ENCODE peak calls at places on chromosome 16, in eight cellular contexts. E is fibroblast of the aortic adventitia, X is fibroblast of pulmonary artery, R is foreskin fibroblast, M is esophagus squamous epithelium, T is A549, H is GM12865, Z is upper lobe of left lung. N is an unnamed sample.

GRCh38 chr16:71966932-71967331 is 33.3 kb downstream of the PKD1L3 start:
- DNase-seq in M (no peak), E (peak; percentile 10), R (no peak), X (no peak), Z (no peak), T (no peak), H (no peak), N (no peak)

GRCh38 chr16:53097190-53097589 is 42.4 kb downstream of the CHD9 start:
- DNase-seq in Z (no peak), E (no peak), X (no peak), H (no peak), M (no peak), R (no peak), T (no peak), N (no peak)

GRCh38 chr16:64304376-64304775 is 817.5 kb downstream of the CDH11 start:
- DNase-seq in H (no peak), T (no peak), M (no peak), Z (no peak), R (no peak), E (no peak), X (no peak), N (no peak)

GRCh38 chr16:30183961-30184429 is 593 bp downstream of the CORO1A start:
- DNase-seq in Z (peak; percentile 55), M (no peak), E (no peak), T (no peak), R (no peak), H (peak; percentile 94), X (no peak), N (no peak)

GRCh38 chr16:78098087-78098486 is 1.4 kb upstream of the WWOX start:
- DNase-seq in H (no peak), M (no peak), T (no peak), E (no peak), Z (no peak), X (no peak), R (no peak), N (peak; percentile 55)

GRCh38 chr16:20323591-20324117 is 3.7 kb downstream of the GP2 start:
- DNase-seq in H (no peak), Z (no peak), T (no peak), M (no peak), E (no peak), X (no peak), R (no peak), N (no peak)

GRCh38 chr16:82748026-82748425 is 121.3 kb downstream of the CDH13 start:
- DNase-seq in M (no peak), H (no peak), T (no peak), Z (no peak), R (peak; percentile 58), E (peak; percentile 92), X (peak; percentile 91), N (no peak)

GRCh38 chr16:54568897-54569807 is 282.6 kb upstream of the IRX3 start:
- DNase-seq in X (no peak), E (no peak), M (no peak), R (no peak), Z (no peak), T (no peak), H (no peak), N (no peak)

GRCh38 chr16:80058236-80058635 is 457.7 kb upstream of the MAF start:
- DNase-seq in E (peak; percentile 2), X (peak; percentile 0), Z (no peak), M (no peak), R (no peak), T (no peak), H (no peak), N (peak; percentile 42)

GRCh38 chr16:81478876-81479496 is 34.4 kb downstream of the CMIP start:
- DNase-seq in H (peak; percentile 91), E (no peak), X (no peak), Z (peak; percentile 86), M (peak; percentile 23), T (no peak), R (no peak), N (no peak)

GRCh38 chr16:10181196-10182162 is 749 bp downstream of the GRIN2A start:
- DNase-seq in E (peak; percentile 70), H (peak; percentile 71), M (no peak), R (peak; percentile 74), X (peak; percentile 54), Z (peak; percentile 48), T (peak; percentile 69), N (peak; percentile 46)

GRCh38 chr16:85170066-85171003 is 58.1 kb upstream of the CIBAR2 start:
- DNase-seq in X (no peak), R (no peak), E (no peak), H (no peak), M (no peak), T (no peak), Z (no peak), N (no peak)
- TF ChIP-seq CTCF in X (no peak), R (no peak), E (no peak), H (no peak), M (no peak), T (no peak), Z (no peak), N (no peak)

DNA sequence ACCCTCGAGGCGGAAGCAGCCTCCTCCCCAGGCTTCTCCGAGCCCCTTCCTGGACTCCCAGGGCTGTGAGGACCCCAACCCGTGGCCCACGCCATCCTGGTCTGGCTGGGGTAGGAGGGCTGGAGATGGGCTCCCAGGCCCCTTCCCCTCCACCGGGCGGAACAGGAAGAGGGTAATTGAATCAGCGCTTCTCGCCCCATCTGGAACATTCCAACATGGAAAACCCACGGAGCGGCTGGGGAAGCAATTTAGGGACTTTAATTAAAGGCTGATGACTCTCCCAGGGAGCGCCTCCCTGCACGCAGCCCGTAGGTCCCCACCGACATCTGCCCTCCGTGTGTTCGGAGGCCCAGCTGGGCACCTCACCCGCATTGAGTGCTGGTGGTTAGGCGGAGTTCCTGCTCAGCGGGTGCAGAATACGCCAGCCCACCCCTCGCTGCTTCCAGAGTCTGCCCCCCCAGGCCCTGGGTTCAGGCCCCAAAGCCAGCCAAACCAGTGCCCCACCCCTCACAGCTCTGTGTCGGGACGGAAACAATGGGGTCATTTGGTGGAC is 10.1 kb downstream of the HS3ST6 start:
- DNase-seq in T (no peak), X (no peak), H (no peak), E (no peak), R (peak; percentile 60), M (no peak), Z (no peak), N (no peak)
- H3K4me3 ChIP-seq in T (no peak overlapping the region), X (no peak overlapping the region), H (no peak overlapping the region), E (no peak overlapping the region), R (no peak overlapping the region), M (no peak overlapping the region), Z (no peak overlapping the region), N (no peak overlapping the region)

DNA sequence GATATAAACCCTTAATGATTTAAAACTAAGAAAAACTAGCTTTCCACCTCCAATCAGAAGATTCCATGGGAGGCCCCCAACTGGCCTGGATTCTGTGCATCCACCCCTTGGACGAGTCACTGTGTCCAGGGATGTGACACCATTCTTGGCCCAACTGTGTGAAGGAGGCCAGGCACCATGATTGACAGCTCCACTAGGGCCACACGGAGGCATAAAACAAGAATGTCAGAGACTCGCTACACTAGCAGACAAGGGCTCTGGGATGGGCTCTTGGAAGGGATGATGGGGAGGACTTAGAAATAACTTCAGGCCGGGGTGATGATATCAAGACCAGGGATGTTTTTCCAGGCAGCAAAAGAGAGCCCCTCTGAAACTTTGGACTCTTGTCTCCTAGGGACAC is 117.8 kb upstream of the GNAO1 start:
- DNase-seq in M (no peak), X (no peak), T (no peak), Z (no peak), R (no peak), E (no peak), H (no peak), N (no peak)
- TF ChIP-seq CTCF in M (no peak), X (no peak), T (no peak), Z (no peak), R (no peak), E (no peak), H (no peak), N (no peak)

DNA sequence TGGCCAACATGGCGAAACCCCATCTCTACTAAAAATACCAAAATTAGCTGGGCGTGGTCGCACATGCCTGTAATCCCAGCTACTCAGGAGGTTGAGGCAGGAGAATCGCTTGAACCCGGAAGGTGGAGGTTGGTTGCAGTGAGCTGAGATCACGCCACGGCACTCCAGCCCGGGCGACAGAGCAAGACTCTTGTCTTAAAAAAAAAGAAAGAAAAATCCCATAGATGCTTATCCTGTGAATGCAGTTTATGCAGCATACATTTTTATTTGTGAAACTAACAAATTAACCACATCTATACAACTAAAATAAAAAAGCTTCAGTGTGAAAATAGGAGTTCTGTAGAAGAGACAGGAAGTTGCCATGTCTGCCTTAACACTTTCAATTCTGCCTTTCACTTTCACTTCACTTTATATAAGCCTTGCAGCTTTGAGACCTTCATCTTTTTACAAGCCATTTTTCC is 7.1 kb downstream of the IGSF6 start:
- DNase-seq in X (no peak), R (no peak), M (no peak), T (no peak), H (peak; percentile 77), Z (no peak), E (peak; percentile 51), N (no peak)
- H3K4me3 ChIP-seq in X (peak overlapping the region; percentile 36), R (peak overlapping the region; percentile 9), M (peak overlapping the region; percentile 16), T (no peak overlapping the region), H (peak overlapping the region; percentile 52), Z (no peak overlapping the region), E (no peak overlapping the region), N (no peak overlapping the region)

DNA sequence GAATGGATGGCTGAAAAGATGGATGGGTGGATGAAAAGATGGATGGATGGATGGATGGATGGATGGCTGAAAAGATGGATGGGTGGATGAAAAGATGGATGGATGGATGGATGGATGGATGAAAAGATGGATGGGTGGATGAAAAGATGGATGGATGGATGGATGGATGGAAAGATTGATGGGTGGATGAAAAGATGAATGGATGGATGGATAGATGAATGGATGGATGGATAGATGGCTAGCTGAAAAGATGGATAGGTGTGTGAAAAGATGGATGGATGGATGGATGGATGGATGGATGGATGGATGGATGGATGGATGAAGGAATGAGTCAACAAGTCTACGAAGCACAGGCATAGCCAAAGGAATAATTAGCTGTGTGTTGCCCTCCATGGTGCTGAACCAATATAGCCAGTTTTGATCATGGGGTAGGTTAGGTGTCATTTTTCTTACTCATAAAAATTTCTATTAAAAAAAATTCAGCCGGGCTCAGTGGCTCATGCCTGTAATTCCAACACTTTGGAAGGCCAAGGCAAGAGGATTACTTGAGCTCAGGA is 41.1 kb downstream of the NLRC5 start:
- DNase-seq in Z (no peak), X (no peak), R (no peak), E (no peak), M (no peak), T (no peak), H (no peak), N (no peak)
- TF ChIP-seq CTCF in Z (no peak), X (no peak), R (no peak), E (no peak), M (no peak), T (no peak), H (no peak), N (no peak)

GRCh38 chr16:15435216-15435864 is 952 bp downstream of the BMERB1 start:
- DNase-seq in T (no peak), R (peak; percentile 39), X (no peak), Z (no peak), M (no peak), H (no peak), E (no peak), N (peak; percentile 24)

GRCh38 chr16:15439102-15439501 is 4.7 kb downstream of the BMERB1 start:
- DNase-seq in E (no peak), T (no peak), Z (no peak), R (no peak), X (no peak), H (no peak), M (no peak), N (no peak)

GRCh38 chr16:15434079-15434424 is 336 bp upstream of the BMERB1 start:
- DNase-seq in R (no peak), X (no peak), E (no peak), T (no peak), M (no peak), H (no peak), Z (no peak), N (no peak)

GRCh38 chr16:15434425-15435215 is at the start of gene BMERB1:
- DNase-seq in E (peak; percentile 77), X (peak; percentile 77), Z (no peak), H (peak; percentile 34), R (peak; percentile 93), T (peak; percentile 77), M (no peak), N (peak; percentile 60)
- H3K4me3 ChIP-seq in E (peak within 1 kb of the TSS; percentile 93), X (peak within 1 kb of the TSS; percentile 81), Z (peak within 1 kb of the TSS; percentile 20), H (peak within 1 kb of the TSS; percentile 50), R (peak within 1 kb of the TSS; percentile 96), T (peak within 1 kb of the TSS; percentile 73), M (peak within 1 kb of the TSS; percentile 66), N (peak within 1 kb of the TSS; percentile 57)

N was measured in epithelial cell of esophagus.